ENCODE peak calls at places on chromosomes 11 and 22, in ten cellular contexts. H is AG04450, V is stomach, O is neural progenitor cell, K is lung, I is Peyer's patch, P is tibial nerve, B is fibroblast of villous mesenchyme, X is colonic mucosa, U is GM23338. Q is an unnamed sample.

GRCh38 chr11:72005347-72006260 is 6.9 kb downstream of the IL18BP start:
- DNase-seq in I (no peak), O (no peak), V (no peak), X (no peak), U (no peak), K (no peak), H (no peak), B (no peak), P (no peak), Q (no peak)

GRCh38 chr11:64694821-64695365 is 28.1 kb downstream of the NRXN2 start:
- DNase-seq in V (no peak), I (no peak), P (no peak), X (no peak), K (no peak), O (peak; percentile 79), B (no peak), H (no peak), U (peak; percentile 87), Q (no peak)

GRCh38 chr11:1261241-1262071 is 38.6 kb downstream of the MUC5B start:
- DNase-seq in H (no peak), U (no peak), P (no peak), X (no peak), V (no peak), O (no peak), B (no peak), I (no peak), K (no peak), Q (no peak)

GRCh38 chr22:23862103-23862502 is 4.4 kb downstream of the SLC2A11 start:
- DNase-seq in I (no peak), X (no peak), V (no peak), U (peak; percentile 74), P (no peak), K (peak; percentile 45), O (peak; percentile 68), H (no peak), B (peak; percentile 55), Q (no peak)

GRCh38 chr11:86440305-86440716 is 65.6 kb downstream of the CCDC81 start:
- DNase-seq in B (peak; percentile 76), P (peak; percentile 59), I (no peak), U (no peak), H (no peak), V (no peak), K (no peak), X (no peak), O (no peak), Q (peak; percentile 43)

GRCh38 chr11:76073716-76074115 is 132.6 kb downstream of the WNT11 start:
- DNase-seq in B (peak; percentile 76), P (no peak), I (no peak), U (no peak), K (no peak), O (no peak), V (no peak), H (no peak), X (no peak), Q (peak; percentile 69)

GRCh38 chr11:114256176-114256897 is 39.9 kb upstream of the NNMT start:
- DNase-seq in V (no peak), K (no peak), U (no peak), H (no peak), X (no peak), I (no peak), B (no peak), O (peak; percentile 58), P (no peak), Q (no peak)

GRCh38 chr11:63508009-63508408 is 2.1 kb downstream of the LGALS12 start:
- DNase-seq in U (peak; percentile 80), B (peak; percentile 33), P (no peak), I (no peak), V (peak; percentile 77), K (peak; percentile 67), O (peak; percentile 71), X (peak; percentile 42), H (no peak), Q (no peak)

GRCh38 chr22:40432167-40432566 is 61.8 kb downstream of the SGSM3 start:
- DNase-seq in O (no peak), B (no peak), H (no peak), U (no peak), P (no peak), I (no peak), V (no peak), K (no peak), X (no peak), Q (no peak)

GRCh38 chr11:69662021-69662698 is 13.0 kb downstream of the LTO1 start:
- DNase-seq in X (no peak), B (no peak), P (no peak), I (peak; percentile 39), K (no peak), V (no peak), O (peak; percentile 52), U (peak; percentile 78), H (no peak), Q (no peak)

GRCh38 chr11:46383974-46384701 is 2.7 kb downstream of the MDK start:
- DNase-seq in P (no peak), X (peak; percentile 83), U (no peak), B (no peak), O (no peak), H (no peak), V (no peak), K (no peak), I (peak; percentile 73), Q (no peak)

GRCh38 chr11:36751996-36752395 is 154.0 kb upstream of the RAG2 start:
- DNase-seq in P (no peak), V (no peak), B (no peak), I (no peak), U (no peak), O (no peak), X (no peak), K (no peak), H (no peak), Q (no peak)

GRCh38 chr11:120546312-120547205 is 35.0 kb downstream of the GRIK4 start:
- DNase-seq in K (peak; percentile 73), V (peak; percentile 31), O (peak; percentile 51), B (peak; percentile 86), H (peak; percentile 90), P (no peak), I (no peak), X (peak; percentile 55), U (peak; percentile 61), Q (peak; percentile 88)

GRCh38 chr11:15769203-15769602 is 587.1 kb downstream of the SOX6 start:
- DNase-seq in P (no peak), X (peak; percentile 77), V (peak; percentile 55), H (no peak), O (no peak), K (no peak), U (no peak), B (no peak), I (no peak), Q (no peak)

GRCh38 chr11:47317078-47317828 is 35.2 kb downstream of the MYBPC3 start:
- DNase-seq in U (no peak), I (no peak), H (no peak), X (no peak), V (no peak), O (no peak), B (no peak), P (no peak), K (no peak), Q (no peak)

GRCh38 chr11:63871962-63872832 is 33.3 kb downstream of the MARK2 start:
- DNase-seq in B (peak; percentile 95), U (peak; percentile 67), O (peak; percentile 41), V (peak; percentile 87), K (peak; percentile 94), H (peak; percentile 48), I (peak; percentile 77), P (peak; percentile 82), X (peak; percentile 90), Q (peak; percentile 86)

GRCh38 chr11:118226781-118227180 is 2.0 kb upstream of the JAML start:
- DNase-seq in H (no peak), P (no peak), U (no peak), I (no peak), K (no peak), O (no peak), B (no peak), V (no peak), X (no peak), Q (no peak)

GRCh38 chr11:30914143-30914762 is 328.1 kb upstream of the MPPED2 start:
- DNase-seq in X (peak; percentile 31), B (peak; percentile 23), V (peak; percentile 52), I (no peak), H (peak; percentile 16), P (peak; percentile 40), K (no peak), U (peak; percentile 87), O (peak; percentile 88), Q (no peak)

GRCh38 chr11:36453678-36454077 is 56.4 kb downstream of the TRAF6 start:
- DNase-seq in H (no peak), O (no peak), B (no peak), P (no peak), I (no peak), X (peak; percentile 76), K (no peak), V (no peak), U (no peak), Q (no peak)

GRCh38 chr11:101127699-101128570 is 1.7 kb downstream of the PGR start:
- DNase-seq in K (peak; percentile 28), H (no peak), I (peak; percentile 49), X (peak; percentile 21), O (peak; percentile 58), U (peak; percentile 60), V (peak; percentile 26), B (peak; percentile 10), P (peak; percentile 11), Q (no peak)

GRCh38 chr11:71914617-71915189 is 13.7 kb downstream of the XNDC1N start:
- DNase-seq in O (no peak), P (no peak), X (no peak), I (no peak), K (no peak), V (no peak), B (no peak), H (no peak), U (no peak), Q (no peak)

GRCh38 chr11:126265801-126266200 is 2.9 kb downstream of the SRPRA start:
- DNase-seq in U (no peak), O (no peak), K (no peak), H (no peak), X (no peak), I (no peak), V (no peak), B (no peak), P (no peak), Q (no peak)
- TF ChIP-seq CTCF in U (no peak), O (no peak), K (no peak), H (no peak), X (no peak), I (peak; percentile 24), V (no peak), B (no peak), P (no peak), Q (no peak)

GRCh38 chr22:30934053-30934452 is 34.5 kb downstream of the MORC2 start:
- DNase-seq in H (no peak), X (no peak), O (no peak), P (no peak), I (no peak), K (no peak), U (no peak), V (no peak), B (no peak), Q (no peak)
- H3K4me3 ChIP-seq in H (no peak overlapping the region), X (no peak overlapping the region), O (no peak overlapping the region), P (no peak overlapping the region), I (no peak overlapping the region), K (no peak overlapping the region), U (no peak overlapping the region), V (no peak overlapping the region), B (no peak overlapping the region), Q (no peak overlapping the region)

GRCh38 chr11:134244593-134244992 is 8.6 kb downstream of the THYN1 start:
- DNase-seq in K (no peak), V (no peak), U (peak; percentile 44), I (no peak), X (no peak), O (peak; percentile 28), B (peak; percentile 33), H (no peak), P (no peak), Q (no peak)
- TF ChIP-seq CTCF in K (no peak), V (no peak), U (peak; percentile 48), I (peak; percentile 18), X (peak; percentile 11), O (peak; percentile 43), B (peak; percentile 56), H (peak; percentile 46), P (no peak), Q (peak; percentile 54)

GRCh38 chr11:111814106-111814505 is 47.9 kb upstream of the PPP2R1B start:
- DNase-seq in P (no peak), K (no peak), B (peak; percentile 74), H (no peak), O (no peak), V (no peak), X (no peak), I (no peak), U (no peak), Q (no peak)
- H3K4me3 ChIP-seq in P (no peak overlapping the region), K (no peak overlapping the region), B (peak overlapping the region; percentile 40), H (no peak overlapping the region), O (no peak overlapping the region), V (no peak overlapping the region), X (no peak overlapping the region), I (no peak overlapping the region), U (no peak overlapping the region), Q (no peak overlapping the region)